ENCODE peak calls at places on chromosomes 7 and 10, in four cellular contexts. V, D, W and B are unnamed samples.

GRCh38 chr10:73307203-73307800 is 51.4 kb downstream of the CFAP70 start:
- DNase-seq in V (no peak), D (no peak), W (no peak), B (no peak)

GRCh38 chr7:108461855-108462254 is 5.6 kb upstream of the NRCAM start:
- DNase-seq in D (no peak), V (no peak), W (no peak), B (no peak)

GRCh38 chr7:36147361-36147760 is 5.7 kb upstream of the EEPD1 start:
- DNase-seq in D (no peak), W (no peak), V (no peak), B (no peak)

GRCh38 chr10:34423607-34424325 is 391.3 kb downstream of the PARD3 start:
- DNase-seq in W (no peak), V (no peak), D (no peak), B (no peak)

GRCh38 chr7:71868797-71869196 is 543.3 kb downstream of the CALN1 start:
- DNase-seq in W (no peak), V (peak), D (peak), B (no peak)

GRCh38 chr10:28393956-28394568 is 91.2 kb upstream of the MPP7 start:
- DNase-seq in D (peak), W (peak), V (peak), B (peak)

GRCh38 chr7:121755286-121755685 is 117.7 kb upstream of the PTPRZ1 start:
- DNase-seq in W (no peak), D (no peak), V (no peak), B (no peak)

GRCh38 chr10:73992899-73993788 is 4.8 kb upstream of the VCL start:
- DNase-seq in V (peak), W (no peak), D (peak), B (no peak)

GRCh38 chr10:31959461-31960173 is 31.0 kb upstream of the ARHGAP12 start:
- DNase-seq in D (no peak), V (no peak), W (no peak), B (no peak)

GRCh38 chr10:72272689-72273409 is 875 bp upstream of the DDIT4 start:
- DNase-seq in V (peak), W (peak), D (peak), B (peak)

GRCh38 chr7:25854608-25855497 is 297.1 kb upstream of the NFE2L3 start:
- DNase-seq in V (peak), W (no peak), D (peak), B (peak)

GRCh38 chr10:58513189-58514101 is 773 bp downstream of the BICC1 start:
- DNase-seq in V (peak), D (no peak), W (peak), B (peak)

GRCh38 chr7:123538189-123538714 is 3.9 kb upstream of the IQUB start:
- DNase-seq in W (no peak), D (peak), V (peak), B (peak)

GRCh38 chr10:70315815-70316214 is 32.0 kb upstream of the NPFFR1 start:
- DNase-seq in V (no peak), D (no peak), W (no peak), B (no peak)

GRCh38 chr10:73810735-73811465 is 498 bp downstream of the NDST2 start:
- DNase-seq in W (peak), V (no peak), D (peak), B (no peak)

GRCh38 chr10:67284589-67284988 is 358.8 kb downstream of the LRRTM3 start:
- DNase-seq in V (no peak), W (no peak), D (no peak), B (no peak)
- TF ChIP-seq CTCF in V (no peak), W (no peak), D (no peak), B (no peak)

GRCh38 chr7:99558306-99559275 is at the start of gene ZNF655:
- DNase-seq in V (peak), W (peak), D (peak), B (peak)

GRCh38 chr7:99557196-99557607 is 1.2 kb upstream of the ZNF655 start:
- DNase-seq in V (no peak), D (no peak), W (no peak), B (no peak)

GRCh38 chr7:99557940-99558305 is 519 bp upstream of the ZNF655 start:
- DNase-seq in W (no peak), V (no peak), D (no peak), B (no peak)

GRCh38 chr7:99560834-99561734 is 2.6 kb downstream of the ZNF655 start:
- DNase-seq in V (peak), W (no peak), D (peak), B (peak)

GRCh38 chr7:99559276-99559915 is 954 bp downstream of the ZNF655 start:
- DNase-seq in V (no peak), W (no peak), D (no peak), B (no peak)
- TF ChIP-seq CTCF in V (no peak), W (no peak), D (no peak), B (no peak)

DNA sequence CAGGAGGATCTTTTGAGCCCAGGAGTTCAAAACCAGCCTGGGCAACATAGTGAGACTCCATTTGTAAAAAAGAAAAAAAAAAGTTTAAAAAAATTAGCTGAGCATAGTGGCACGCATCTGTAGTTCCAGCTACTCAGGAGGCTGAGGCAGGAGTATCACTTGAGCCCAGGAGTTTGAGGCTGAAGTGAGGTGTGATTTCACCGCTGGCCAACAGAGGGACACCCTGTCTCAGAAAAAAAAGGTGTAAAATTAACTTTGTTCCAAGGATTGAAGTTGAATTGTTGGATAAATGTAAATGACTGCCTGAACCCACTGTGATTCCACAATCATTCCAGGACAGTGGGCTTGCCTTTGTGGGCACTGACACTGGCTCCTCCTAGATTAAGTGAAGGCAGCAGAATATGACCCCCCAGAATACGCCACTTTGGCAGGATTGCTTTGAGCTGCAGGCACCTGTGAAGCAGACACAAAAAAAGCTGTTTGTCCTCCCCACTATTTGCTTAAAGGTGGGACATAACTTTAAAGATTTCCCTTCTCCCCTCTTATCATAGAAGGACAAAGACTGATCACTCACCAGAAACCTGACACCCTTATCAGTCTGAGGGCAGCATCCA is 57.2 kb upstream of the FOXI2 start:
- DNase-seq in V (no peak), D (no peak), W (no peak), B (peak)
- TF ChIP-seq CTCF in V (peak), D (no peak), W (no peak), B (peak)

DNA sequence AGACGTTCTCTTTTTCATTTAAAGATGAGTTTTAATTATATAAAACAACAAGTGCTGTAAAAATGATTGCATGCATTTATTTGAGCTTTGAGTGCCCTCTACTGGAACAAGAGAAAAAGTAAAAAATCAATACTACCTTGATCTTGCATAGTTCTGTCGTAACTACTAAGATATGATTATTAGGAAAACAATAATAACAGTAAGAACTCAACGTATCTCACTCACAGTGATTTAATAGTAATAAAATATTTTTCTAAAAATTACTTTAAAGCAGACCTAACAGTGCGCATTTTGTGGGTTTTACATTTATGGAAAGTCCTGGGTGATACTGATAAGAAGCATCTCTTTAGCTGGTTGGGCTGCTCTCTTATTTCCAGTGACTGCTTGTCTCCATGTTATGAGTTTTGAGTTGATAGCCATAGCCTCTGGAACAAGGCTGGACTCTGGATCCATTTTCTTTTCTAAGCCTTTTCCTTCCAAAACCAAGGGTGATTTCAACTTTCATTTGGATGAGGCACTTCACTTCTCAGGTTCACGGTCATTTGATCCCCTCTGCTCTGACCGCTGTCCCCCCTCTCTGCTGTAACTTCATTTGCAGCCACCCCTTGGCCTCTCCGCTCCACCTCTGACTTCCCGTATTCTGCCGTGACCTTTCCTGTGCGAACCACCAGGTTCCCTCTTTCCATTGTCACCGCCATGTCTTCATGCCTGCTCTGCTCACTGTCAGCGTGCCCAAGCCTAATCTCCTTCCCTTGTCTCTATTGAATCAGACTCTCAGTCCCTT is 29.6 kb upstream of the INHBA start:
- DNase-seq in V (no peak), D (peak), W (peak), B (peak)
- TF ChIP-seq CTCF in V (peak), D (no peak), W (peak), B (peak)

GRCh38 chr7:43729924-43730248 is 563 bp upstream of the COA1 start:
- DNase-seq in W (no peak), V (no peak), D (no peak), B (no peak)

GRCh38 chr7:43727494-43727893 is 1.8 kb downstream of the COA1 start:
- DNase-seq in W (no peak), V (no peak), D (no peak), B (no peak)

GRCh38 chr7:43726466-43726865 is 2.9 kb downstream of the COA1 start:
- DNase-seq in W (no peak), D (no peak), V (no peak), B (no peak)

GRCh38 chr7:43727003-43727402 is 2.3 kb downstream of the COA1 start:
- DNase-seq in W (no peak), V (no peak), D (no peak), B (no peak)

GRCh38 chr7:43729214-43729923 is at the start of gene COA1:
- DNase-seq in V (peak), W (peak), D (peak), B (peak)
- TF ChIP-seq CTCF in V (no peak), W (no peak), D (peak), B (no peak)